ENCODE peak calls at places on chromosomes 4 and X, in seven cellular contexts. J, H, Q, K, S, I and R are unnamed samples.

GRCh38 chr4:146244496-146244895 is 30.2 kb downstream of the REELD1 start:
- DNase-seq in J (no peak), H (no peak), Q (no peak), K (no peak), S (no peak), I (no peak), R (no peak)

GRCh38 chrX:148288451-148288850 is 212.0 kb upstream of the AFF2 start:
- DNase-seq in J (no peak), H (no peak), Q (no peak), K (no peak), S (no peak), I (no peak), R (no peak)

GRCh38 chr4:60737858-60738257 is 462.3 kb upstream of the ADGRL3 start:
- DNase-seq in J (no peak), H (no peak), Q (no peak), K (no peak), S (no peak), I (no peak), R (no peak)

GRCh38 chrX:43423876-43424275 is 232.2 kb upstream of the MAOA start:
- DNase-seq in J (no peak), H (no peak), Q (no peak), K (no peak), S (no peak), I (no peak), R (no peak)

GRCh38 chrX:74835566-74835965 is 89.7 kb downstream of the NEXMIF start:
- DNase-seq in J (no peak), H (no peak), Q (no peak), K (no peak), S (no peak), I (no peak), R (no peak)

GRCh38 chrX:139559383-139560042 is 29.0 kb downstream of the F9 start:
- DNase-seq in J (peak), H (peak), Q (peak), K (peak), S (peak), I (peak), R (peak)

GRCh38 chrX:150899191-150899757 is 806 bp upstream of the CD99L2 start:
- DNase-seq in J (peak), H (peak), Q (peak), K (peak), S (no peak), I (peak), R (peak)

GRCh38 chr4:14309429-14309828 is 681.9 kb upstream of the BOD1L1 start:
- DNase-seq in J (no peak), H (no peak), Q (no peak), K (no peak), S (no peak), I (no peak), R (no peak)

GRCh38 chrX:54641530-54641929 is 111.5 kb downstream of the GNL3L start:
- DNase-seq in J (no peak), H (no peak), Q (peak), K (peak), S (no peak), I (no peak), R (peak)

GRCh38 chr4:39044947-39045734 is 12.9 kb upstream of the TMEM156 start:
- DNase-seq in J (no peak), H (peak), Q (peak), K (no peak), S (no peak), I (peak), R (peak)

GRCh38 chrX:69562904-69563568 is 52.9 kb upstream of the EDA start:
- DNase-seq in J (no peak), H (no peak), Q (no peak), K (no peak), S (no peak), I (no peak), R (no peak)

GRCh38 chr4:182555997-182556418 is 312.8 kb downstream of the TENM3 start:
- DNase-seq in J (peak), H (peak), Q (peak), K (peak), S (no peak), I (no peak), R (no peak)

GRCh38 chr4:145541266-145541770 is 59.7 kb downstream of the SMAD1 start:
- DNase-seq in J (no peak), H (peak), Q (no peak), K (no peak), S (no peak), I (no peak), R (no peak)

DNA sequence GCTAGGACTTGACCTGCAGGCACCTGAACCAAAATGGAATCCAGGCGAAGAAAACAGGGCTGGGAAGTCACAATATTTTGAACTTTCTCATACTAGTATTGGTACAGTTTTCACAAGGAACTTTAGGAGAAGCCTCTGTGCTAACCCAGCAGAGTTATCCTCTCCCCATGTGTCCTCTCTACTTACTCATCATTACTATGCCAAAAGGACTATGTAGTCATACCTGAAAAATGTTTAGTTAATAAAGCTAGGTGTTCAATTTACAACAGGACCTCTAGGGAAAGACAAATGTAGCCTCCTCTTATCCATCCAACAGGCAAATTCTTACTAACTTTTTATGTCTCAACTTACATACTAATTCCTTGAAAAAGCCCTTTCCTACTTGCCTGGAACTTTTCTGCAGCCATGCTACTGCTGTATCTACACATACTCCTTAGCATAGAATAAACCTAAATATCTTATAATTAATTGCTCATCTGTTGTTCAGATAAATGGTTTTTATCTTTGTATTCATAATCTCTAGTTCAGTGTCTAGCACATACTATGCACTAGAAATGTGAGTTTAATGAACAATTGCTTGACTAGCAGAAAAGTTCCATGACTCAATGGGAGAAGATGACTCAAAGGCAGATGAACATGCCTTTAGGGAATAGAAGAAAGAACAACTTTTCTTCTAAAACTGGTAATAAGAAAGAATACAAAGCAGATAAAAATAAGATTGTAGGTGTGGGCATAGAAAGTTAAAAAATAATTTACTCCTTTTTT is 215.5 kb upstream of the VEGFC start:
- DNase-seq in J (peak), H (no peak), Q (no peak), K (peak), S (no peak), I (no peak), R (no peak)
- H3K4me2 ChIP-seq in J (peak), H (no peak), Q (no peak), K (no peak), S (no peak), I (no peak), R (no peak)

GRCh38 chr4:160406426-160406825 is 1303.5 kb downstream of the RAPGEF2 start:
- DNase-seq in J (no peak), H (no peak), Q (peak), K (no peak), S (no peak), I (no peak), R (no peak)
- H3K4me3 ChIP-seq in J (no peak), H (no peak), Q (no peak), K (no peak), S (no peak), I (no peak), R (no peak)

GRCh38 chr4:47463235-47463956 is at the start of gene COMMD8:
- DNase-seq in J (peak), H (peak), Q (peak), K (peak), S (peak), I (peak), R (peak)
- TF ChIP-seq CTCF in J (no peak), H (peak), Q (peak), K (peak), S (no peak), I (no peak), R (peak)

DNA sequence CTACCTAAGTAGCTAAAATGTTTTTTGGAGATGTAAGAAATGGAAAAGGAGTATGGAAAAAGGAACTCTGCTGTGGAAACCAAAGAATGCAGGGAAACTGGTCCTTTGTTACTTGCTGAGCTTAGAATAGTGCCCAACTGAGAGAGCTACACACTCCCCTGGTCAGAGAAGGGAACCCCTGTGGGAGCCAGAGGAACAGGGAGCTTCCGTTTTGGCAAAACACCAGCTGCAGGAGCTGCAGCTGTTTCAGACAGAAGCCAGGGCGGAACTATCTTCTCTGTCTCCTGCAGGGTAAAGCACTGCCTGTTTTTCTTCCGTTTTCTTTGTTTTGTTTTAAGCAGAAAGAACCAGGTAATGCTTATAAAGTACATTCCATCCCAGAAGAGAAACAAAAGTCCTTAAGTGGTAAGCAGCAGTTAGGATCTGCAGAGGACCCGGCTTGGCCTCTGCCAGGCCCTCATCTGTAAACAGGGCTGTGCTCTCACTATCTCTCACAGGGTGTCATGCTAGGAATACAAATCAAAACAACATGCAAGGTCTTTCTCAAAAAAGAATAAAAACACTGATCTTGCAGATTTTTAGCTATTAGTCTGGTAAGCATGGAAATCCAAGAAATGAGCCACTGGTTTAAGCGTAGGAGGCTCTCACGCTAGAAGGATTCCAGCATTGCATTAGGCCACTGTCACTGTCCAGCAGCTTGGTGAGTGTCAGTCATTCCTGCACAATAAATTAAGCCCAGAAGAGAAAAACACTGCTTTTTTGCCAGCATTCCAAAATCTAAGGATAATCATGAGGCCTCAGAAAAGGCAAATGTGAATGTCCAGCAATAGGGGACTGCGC is 76.1 kb downstream of the CHST7 start:
- DNase-seq in J (no peak), H (peak), Q (peak), K (no peak), S (no peak), I (no peak), R (peak)
- H3K4me2 ChIP-seq in J (peak), H (peak), Q (peak), K (no peak), S (no peak), I (no peak), R (peak)

GRCh38 chrX:12999422-12999821 is 24.5 kb downstream of the TMSB4X start:
- DNase-seq in J (no peak), H (no peak), Q (peak), K (peak), S (no peak), I (no peak), R (peak)
- H3K4me3 ChIP-seq in J (no peak), H (no peak), Q (no peak), K (no peak), S (no peak), I (no peak), R (peak)

DNA sequence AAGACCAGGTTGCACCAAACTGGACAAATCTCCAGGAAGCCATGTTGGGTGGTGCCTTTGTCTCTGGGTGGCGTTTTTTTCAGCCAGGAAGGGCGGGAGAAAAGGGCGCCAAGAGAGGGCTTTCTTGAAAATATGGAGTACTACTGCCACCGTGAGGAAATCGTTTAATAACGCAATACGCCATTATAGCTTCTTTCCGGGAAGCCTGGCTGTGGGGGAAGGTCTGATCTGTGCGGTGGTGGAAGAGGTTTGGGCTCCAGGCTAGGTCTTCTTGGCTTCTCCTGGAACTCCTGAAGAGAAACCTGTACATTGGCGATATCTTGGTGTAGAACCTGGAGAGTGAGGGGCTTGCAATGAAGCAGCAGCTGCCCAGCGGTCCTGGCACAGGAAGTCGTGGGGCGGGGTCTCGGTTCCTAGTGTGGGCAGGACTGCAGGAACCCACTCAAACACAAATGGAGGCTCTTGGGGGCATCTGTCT is 202.7 kb downstream of the OR13H1 start:
- DNase-seq in J (peak), H (no peak), Q (no peak), K (peak), S (peak), I (peak), R (peak)
- TF ChIP-seq CTCF in J (no peak), H (no peak), Q (peak), K (no peak), S (no peak), I (peak), R (peak)

DNA sequence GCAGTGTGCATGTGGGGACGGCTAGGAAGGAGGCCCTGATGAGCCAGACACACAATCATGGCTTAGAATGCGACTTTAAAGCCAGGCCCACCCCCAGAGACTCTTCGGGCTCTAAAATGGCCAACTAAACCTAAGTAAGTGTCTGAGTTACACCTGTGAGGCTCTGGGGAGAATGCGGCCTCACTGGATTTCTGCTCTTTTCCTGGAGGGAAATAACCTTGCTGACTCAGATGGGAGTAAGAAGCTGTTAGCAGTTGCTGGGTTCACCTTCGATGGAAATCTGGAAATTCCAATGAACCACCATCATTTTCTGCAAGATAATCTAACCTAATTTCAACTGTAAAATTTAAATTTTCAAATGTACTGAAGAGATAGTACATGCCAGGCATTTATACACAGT is 97.6 kb upstream of the MAML3 start:
- DNase-seq in J (no peak), H (no peak), Q (no peak), K (no peak), S (no peak), I (no peak), R (no peak)
- H3K4me2 ChIP-seq in J (no peak), H (no peak), Q (peak), K (no peak), S (no peak), I (no peak), R (no peak)

GRCh38 chr4:28518781-28519180 is 1658.1 kb downstream of the STIM2 start:
- DNase-seq in J (peak), H (no peak), Q (no peak), K (peak), S (no peak), I (no peak), R (no peak)
- H3K4me3 ChIP-seq in J (no peak), H (no peak), Q (no peak), K (no peak), S (no peak), I (no peak), R (no peak)

GRCh38 chrX:107675823-107676555 is 47.7 kb downstream of the PRPS1 start:
- DNase-seq in J (no peak), H (no peak), Q (no peak), K (peak), S (no peak), I (no peak), R (peak)

GRCh38 chrX:107677501-107677901 is 49.2 kb downstream of the PRPS1 start:
- DNase-seq in J (peak), H (peak), Q (peak), K (peak), S (no peak), I (no peak), R (no peak)

GRCh38 chrX:107675365-107675654 is 47.0 kb downstream of the PRPS1 start:
- DNase-seq in J (no peak), H (no peak), Q (no peak), K (no peak), S (no peak), I (no peak), R (no peak)

GRCh38 chrX:107677909-107678308 is 49.6 kb downstream of the PRPS1 start:
- DNase-seq in J (no peak), H (no peak), Q (no peak), K (no peak), S (no peak), I (no peak), R (no peak)

GRCh38 chrX:107676559-107677378 is 48.5 kb downstream of the PRPS1 start:
- DNase-seq in J (peak), H (no peak), Q (no peak), K (peak), S (peak), I (peak), R (peak)
- TF ChIP-seq CTCF in J (no peak), H (no peak), Q (no peak), K (no peak), S (no peak), I (peak), R (no peak)

GRCh38 chrX:123960956-123961267 is 594 bp upstream of the STAG2 start:
- DNase-seq in J (no peak), H (peak), Q (no peak), K (no peak), S (no peak), I (no peak), R (no peak)

GRCh38 chrX:123961268-123962005 is at the start of gene STAG2:
- DNase-seq in J (peak), H (peak), Q (peak), K (peak), S (peak), I (peak), R (peak)

GRCh38 chrX:123962006-123962485 is 540 bp downstream of the STAG2 start:
- DNase-seq in J (no peak), H (no peak), Q (peak), K (no peak), S (peak), I (peak), R (peak)

GRCh38 chrX:123964155-123964554 is 2.6 kb downstream of the STAG2 start:
- DNase-seq in J (no peak), H (no peak), Q (no peak), K (peak), S (no peak), I (no peak), R (no peak)

DNA sequence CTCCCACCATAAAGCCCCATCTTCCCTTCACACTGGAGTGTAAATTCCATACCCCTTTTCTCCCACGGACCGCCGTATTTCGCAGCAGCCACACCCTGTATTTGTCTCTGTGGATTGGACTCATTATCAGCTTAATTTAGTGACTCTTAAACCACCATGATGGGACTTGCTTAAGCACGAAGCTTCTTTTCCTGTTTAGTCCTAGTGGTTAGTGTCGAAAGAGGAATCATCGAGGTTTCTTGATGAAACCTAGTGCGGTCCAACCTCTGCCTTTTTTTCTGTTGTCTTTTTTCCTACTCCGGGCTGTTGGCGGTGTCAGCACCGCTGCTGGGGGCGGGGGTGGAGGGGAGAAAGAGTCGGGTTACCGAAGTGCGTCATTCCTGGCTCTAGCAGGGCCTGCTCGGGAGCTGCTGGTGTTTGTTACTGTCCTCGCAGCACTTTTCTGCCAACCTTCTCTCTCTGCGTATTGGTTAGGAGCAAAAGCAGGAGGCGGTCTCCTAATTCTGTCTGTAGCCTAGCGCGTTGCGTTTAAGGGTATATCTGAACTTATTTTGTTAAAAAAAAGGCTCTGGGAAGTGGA is 1.4 kb downstream of the STAG2 start:
- DNase-seq in J (peak), H (peak), Q (peak), K (peak), S (peak), I (peak), R (peak)
- H3K4me2 ChIP-seq in J (peak), H (peak), Q (peak), K (peak), S (peak), I (peak), R (peak)